ENCODE peak calls at places on chromosomes 1 and 21, in eight cellular contexts. One of them, this sample, is unnamed.

GRCh38 chr1:3457910-3458621 is 3.6 kb downstream of the ARHGEF16 start:
- DNase-seq in stimulated activated CD8-positive, alpha-beta memory T cell treated with anti-CD3 and anti-CD28 coated beads, Interleukin-15, amount 100 ng/mL, for 4 hours: no peak
- DNase-seq in amygdala: peak; percentile 52
- DNase-seq in myocyte: peak; percentile 13
- DNase-seq in cardiac septum: no peak
- DNase-seq in neural crest cell: no peak
- DNase-seq in HEK293T: no peak
- DNase-seq in spleen: no peak
- DNase-seq in this sample: no peak

GRCh38 chr1:181152892-181153633 is 64.6 kb downstream of the IER5 start:
- DNase-seq in cardiac septum: peak; percentile 90
- DNase-seq in myocyte: peak; percentile 98
- DNase-seq in HEK293T: peak; percentile 56
- DNase-seq in neural crest cell: no peak
- DNase-seq in spleen: peak; percentile 91
- DNase-seq in amygdala: peak; percentile 27
- DNase-seq in stimulated activated CD8-positive, alpha-beta memory T cell treated with anti-CD3 and anti-CD28 coated beads, Interleukin-15, amount 100 ng/mL, for 4 hours: no peak
- DNase-seq in this sample: peak; percentile 57

GRCh38 chr1:70685300-70686286 is 274.5 kb downstream of the CTH start:
- DNase-seq in HEK293T: peak; percentile 79
- DNase-seq in amygdala: no peak
- DNase-seq in stimulated activated CD8-positive, alpha-beta memory T cell treated with anti-CD3 and anti-CD28 coated beads, Interleukin-15, amount 100 ng/mL, for 4 hours: no peak
- DNase-seq in spleen: no peak
- DNase-seq in cardiac septum: no peak
- DNase-seq in neural crest cell: peak; percentile 27
- DNase-seq in myocyte: peak; percentile 69
- DNase-seq in this sample: peak; percentile 60

GRCh38 chr1:219126267-219126862 is 47.3 kb upstream of the LYPLAL1 start:
- DNase-seq in cardiac septum: no peak
- DNase-seq in myocyte: no peak
- DNase-seq in spleen: no peak
- DNase-seq in HEK293T: no peak
- DNase-seq in neural crest cell: no peak
- DNase-seq in stimulated activated CD8-positive, alpha-beta memory T cell treated with anti-CD3 and anti-CD28 coated beads, Interleukin-15, amount 100 ng/mL, for 4 hours: no peak
- DNase-seq in amygdala: no peak
- DNase-seq in this sample: no peak

GRCh38 chr1:176878750-176879536 is 285.6 kb downstream of the ASTN1 start:
- DNase-seq in spleen: no peak
- DNase-seq in myocyte: peak; percentile 4
- DNase-seq in HEK293T: peak; percentile 17
- DNase-seq in amygdala: no peak
- DNase-seq in cardiac septum: no peak
- DNase-seq in neural crest cell: no peak
- DNase-seq in stimulated activated CD8-positive, alpha-beta memory T cell treated with anti-CD3 and anti-CD28 coated beads, Interleukin-15, amount 100 ng/mL, for 4 hours: no peak
- DNase-seq in this sample: no peak

GRCh38 chr1:235430991-235431390 is 63.8 kb downstream of the TBCE start:
- DNase-seq in spleen: no peak
- DNase-seq in myocyte: no peak
- DNase-seq in stimulated activated CD8-positive, alpha-beta memory T cell treated with anti-CD3 and anti-CD28 coated beads, Interleukin-15, amount 100 ng/mL, for 4 hours: no peak
- DNase-seq in HEK293T: no peak
- DNase-seq in cardiac septum: no peak
- DNase-seq in amygdala: no peak
- DNase-seq in neural crest cell: no peak
- DNase-seq in this sample: no peak

GRCh38 chr1:93143136-93143535 is 37.1 kb downstream of the TMED5 start:
- DNase-seq in amygdala: no peak
- DNase-seq in neural crest cell: no peak
- DNase-seq in myocyte: no peak
- DNase-seq in stimulated activated CD8-positive, alpha-beta memory T cell treated with anti-CD3 and anti-CD28 coated beads, Interleukin-15, amount 100 ng/mL, for 4 hours: no peak
- DNase-seq in spleen: no peak
- DNase-seq in cardiac septum: no peak
- DNase-seq in HEK293T: no peak
- DNase-seq in this sample: no peak

GRCh38 chr1:32465541-32466002 is 700 bp downstream of the ZBTB8B start:
- DNase-seq in HEK293T: no peak
- DNase-seq in cardiac septum: no peak
- DNase-seq in stimulated activated CD8-positive, alpha-beta memory T cell treated with anti-CD3 and anti-CD28 coated beads, Interleukin-15, amount 100 ng/mL, for 4 hours: no peak
- DNase-seq in amygdala: no peak
- DNase-seq in neural crest cell: no peak
- DNase-seq in myocyte: no peak
- DNase-seq in spleen: peak; percentile 6
- DNase-seq in this sample: no peak

GRCh38 chr1:15046487-15047165 is 106.9 kb upstream of the TMEM51 start:
- DNase-seq in amygdala: peak; percentile 78
- DNase-seq in cardiac septum: no peak
- DNase-seq in stimulated activated CD8-positive, alpha-beta memory T cell treated with anti-CD3 and anti-CD28 coated beads, Interleukin-15, amount 100 ng/mL, for 4 hours: no peak
- DNase-seq in myocyte: peak; percentile 85
- DNase-seq in spleen: peak; percentile 83
- DNase-seq in neural crest cell: peak; percentile 93
- DNase-seq in HEK293T: peak; percentile 84
- DNase-seq in this sample: peak; percentile 56

GRCh38 chr1:115041654-115042053 is 12.0 kb downstream of the TSHB start:
- DNase-seq in myocyte: peak; percentile 11
- DNase-seq in HEK293T: peak; percentile 50
- DNase-seq in amygdala: no peak
- DNase-seq in neural crest cell: no peak
- DNase-seq in spleen: no peak
- DNase-seq in stimulated activated CD8-positive, alpha-beta memory T cell treated with anti-CD3 and anti-CD28 coated beads, Interleukin-15, amount 100 ng/mL, for 4 hours: no peak
- DNase-seq in cardiac septum: no peak
- DNase-seq in this sample: no peak

GRCh38 chr21:32562426-32562825 is 22.9 kb downstream of the TCP10L start:
- DNase-seq in HEK293T: no peak
- DNase-seq in stimulated activated CD8-positive, alpha-beta memory T cell treated with anti-CD3 and anti-CD28 coated beads, Interleukin-15, amount 100 ng/mL, for 4 hours: no peak
- DNase-seq in myocyte: peak; percentile 57
- DNase-seq in cardiac septum: no peak
- DNase-seq in neural crest cell: no peak
- DNase-seq in amygdala: no peak
- DNase-seq in spleen: no peak
- DNase-seq in this sample: no peak